ENCODE peak calls at places on chromosome 2, in seven cellular contexts. One of them, this sample, is unnamed.

GRCh38 chr2:9249036-9249800 is 42.6 kb downstream of the ASAP2 start:
- ATAC-seq in RWPE2: peak
- ATAC-seq in right cardiac atrium: peak
- ATAC-seq in HepG2: no peak
- ATAC-seq in DND-41: no peak
- ATAC-seq in A549: peak
- ATAC-seq in left lung: peak
- ATAC-seq in this sample: no peak

GRCh38 chr2:22035333-22035964 is 911.7 kb downstream of the TDRD15 start:
- ATAC-seq in RWPE2: no peak
- ATAC-seq in right cardiac atrium: peak
- ATAC-seq in HepG2: no peak
- ATAC-seq in DND-41: no peak
- ATAC-seq in A549: no peak
- ATAC-seq in left lung: no peak
- ATAC-seq in this sample: no peak

GRCh38 chr2:64914247-64914646 is 75.0 kb upstream of the SLC1A4 start:
- ATAC-seq in RWPE2: no peak
- ATAC-seq in right cardiac atrium: no peak
- ATAC-seq in HepG2: no peak
- ATAC-seq in DND-41: no peak
- ATAC-seq in A549: no peak
- ATAC-seq in left lung: no peak
- ATAC-seq in this sample: no peak

GRCh38 chr2:28649481-28650260 is 102.0 kb upstream of the PPP1CB start:
- ATAC-seq in RWPE2: peak
- ATAC-seq in right cardiac atrium: no peak
- ATAC-seq in HepG2: peak
- ATAC-seq in DND-41: no peak
- ATAC-seq in A549: peak
- ATAC-seq in left lung: peak
- ATAC-seq in this sample: no peak

GRCh38 chr2:60553992-60554648 is 666 bp upstream of the BCL11A start:
- ATAC-seq in RWPE2: peak
- ATAC-seq in right cardiac atrium: peak
- ATAC-seq in HepG2: peak
- ATAC-seq in DND-41: peak
- ATAC-seq in A549: peak
- ATAC-seq in left lung: peak
- ATAC-seq in this sample: no peak

GRCh38 chr2:8334866-8335325 is 347.0 kb upstream of the ID2 start:
- ATAC-seq in RWPE2: no peak
- ATAC-seq in right cardiac atrium: no peak
- ATAC-seq in HepG2: peak
- ATAC-seq in DND-41: no peak
- ATAC-seq in A549: no peak
- ATAC-seq in left lung: no peak
- ATAC-seq in this sample: no peak

GRCh38 chr2:985317-985898 is 34.8 kb downstream of the SNTG2 start:
- ATAC-seq in RWPE2: no peak
- ATAC-seq in right cardiac atrium: no peak
- ATAC-seq in HepG2: no peak
- ATAC-seq in DND-41: no peak
- ATAC-seq in A549: no peak
- ATAC-seq in left lung: no peak
- ATAC-seq in this sample: no peak

GRCh38 chr2:10234013-10234306 is 68.7 kb upstream of the HPCAL1 start:
- ATAC-seq in RWPE2: peak
- ATAC-seq in right cardiac atrium: no peak
- ATAC-seq in HepG2: no peak
- ATAC-seq in DND-41: no peak
- ATAC-seq in A549: no peak
- ATAC-seq in left lung: no peak
- ATAC-seq in this sample: no peak

GRCh38 chr2:181785677-181786344 is 105.5 kb upstream of the NEUROD1 start:
- ATAC-seq in RWPE2: peak
- ATAC-seq in right cardiac atrium: no peak
- ATAC-seq in HepG2: no peak
- ATAC-seq in DND-41: no peak
- ATAC-seq in A549: no peak
- ATAC-seq in left lung: no peak
- ATAC-seq in this sample: no peak

GRCh38 chr2:29189052-29189451 is 73.8 kb downstream of the CLIP4 start:
- ATAC-seq in RWPE2: no peak
- ATAC-seq in right cardiac atrium: no peak
- ATAC-seq in HepG2: no peak
- ATAC-seq in DND-41: no peak
- ATAC-seq in A549: no peak
- ATAC-seq in left lung: no peak
- ATAC-seq in this sample: no peak

GRCh38 chr2:164960159-164960558 is 4.8 kb upstream of the SLC38A11 start:
- ATAC-seq in RWPE2: no peak
- ATAC-seq in right cardiac atrium: no peak
- ATAC-seq in HepG2: no peak
- ATAC-seq in DND-41: no peak
- ATAC-seq in A549: no peak
- ATAC-seq in left lung: no peak
- ATAC-seq in this sample: no peak

GRCh38 chr2:217998926-217999633 is 3.7 kb downstream of the TNS1 start:
- ATAC-seq in RWPE2: no peak
- ATAC-seq in right cardiac atrium: no peak
- ATAC-seq in HepG2: no peak
- ATAC-seq in DND-41: no peak
- ATAC-seq in A549: no peak
- ATAC-seq in left lung: no peak
- ATAC-seq in this sample: no peak

GRCh38 chr2:98346259-98347236 is at the start of gene CNGA3:
- ATAC-seq in RWPE2: no peak
- ATAC-seq in right cardiac atrium: peak
- ATAC-seq in HepG2: no peak
- ATAC-seq in DND-41: peak
- ATAC-seq in A549: no peak
- ATAC-seq in left lung: peak
- ATAC-seq in this sample: no peak

GRCh38 chr2:11498543-11499034 is 32.6 kb upstream of the E2F6 start:
- ATAC-seq in RWPE2: peak
- ATAC-seq in right cardiac atrium: peak
- ATAC-seq in HepG2: peak
- ATAC-seq in DND-41: no peak
- ATAC-seq in A549: peak
- ATAC-seq in left lung: peak
- ATAC-seq in this sample: peak

GRCh38 chr2:80326214-80326613 is 21.7 kb upstream of the LRRTM1 start:
- ATAC-seq in RWPE2: peak
- ATAC-seq in right cardiac atrium: peak
- ATAC-seq in HepG2: no peak
- ATAC-seq in DND-41: no peak
- ATAC-seq in A549: no peak
- ATAC-seq in left lung: peak
- ATAC-seq in this sample: no peak

GRCh38 chr2:11430729-11431128 is 35.2 kb downstream of the E2F6 start:
- ATAC-seq in RWPE2: peak
- ATAC-seq in right cardiac atrium: no peak
- ATAC-seq in HepG2: no peak
- ATAC-seq in DND-41: no peak
- ATAC-seq in A549: no peak
- ATAC-seq in left lung: no peak
- ATAC-seq in this sample: no peak

GRCh38 chr2:240431276-240431662 is 4.2 kb upstream of the GPC1 start:
- ATAC-seq in RWPE2: no peak
- ATAC-seq in right cardiac atrium: no peak
- ATAC-seq in HepG2: no peak
- ATAC-seq in DND-41: no peak
- ATAC-seq in A549: no peak
- ATAC-seq in left lung: no peak
- ATAC-seq in this sample: no peak

GRCh38 chr2:12487253-12488004 is 229.3 kb upstream of the TRIB2 start:
- ATAC-seq in RWPE2: no peak
- ATAC-seq in right cardiac atrium: no peak
- ATAC-seq in HepG2: no peak
- ATAC-seq in DND-41: no peak
- ATAC-seq in A549: no peak
- ATAC-seq in left lung: no peak
- ATAC-seq in this sample: no peak

GRCh38 chr2:189798312-189799029 is 14.2 kb downstream of the PMS1 start:
- ATAC-seq in RWPE2: peak
- ATAC-seq in right cardiac atrium: peak
- ATAC-seq in HepG2: peak
- ATAC-seq in DND-41: peak
- ATAC-seq in A549: peak
- ATAC-seq in left lung: peak
- ATAC-seq in this sample: peak

GRCh38 chr2:190879474-190880373 is 897 bp upstream of the GLS start:
- ATAC-seq in RWPE2: no peak
- ATAC-seq in right cardiac atrium: no peak
- ATAC-seq in HepG2: peak
- ATAC-seq in DND-41: no peak
- ATAC-seq in A549: peak
- ATAC-seq in left lung: peak
- ATAC-seq in this sample: no peak

GRCh38 chr2:10390369-10390801 is 57.7 kb downstream of the ODC1 start:
- ATAC-seq in RWPE2: peak
- ATAC-seq in right cardiac atrium: no peak
- ATAC-seq in HepG2: no peak
- ATAC-seq in DND-41: no peak
- ATAC-seq in A549: no peak
- ATAC-seq in left lung: no peak
- ATAC-seq in this sample: no peak

GRCh38 chr2:159032580-159032979 is 64.1 kb downstream of the TANC1 start:
- ATAC-seq in RWPE2: no peak
- ATAC-seq in right cardiac atrium: no peak
- ATAC-seq in HepG2: no peak
- ATAC-seq in DND-41: no peak
- ATAC-seq in A549: no peak
- ATAC-seq in left lung: no peak
- ATAC-seq in this sample: no peak

DNA sequence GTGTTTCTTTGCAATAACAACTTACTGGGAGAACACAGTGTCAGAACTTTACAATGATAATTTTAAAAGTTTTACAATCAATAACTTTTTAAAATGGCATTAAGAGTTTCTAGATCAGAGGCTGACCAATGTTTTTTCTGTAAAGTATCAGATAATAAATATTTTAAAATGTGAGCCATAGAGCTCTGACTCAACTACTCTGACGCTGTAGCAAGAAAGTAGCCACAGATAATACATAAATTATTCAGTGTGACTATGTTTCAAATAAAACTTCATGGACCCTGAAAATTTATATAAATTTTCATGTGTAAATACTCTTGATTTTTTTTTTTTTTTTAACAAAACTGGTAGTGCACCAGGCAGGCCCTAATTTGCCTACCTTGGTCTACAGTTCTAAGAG is 77.4 kb downstream of the CUL3 start:
- ATAC-seq in RWPE2: no peak
- ATAC-seq in right cardiac atrium: no peak
- ATAC-seq in HepG2: no peak
- ATAC-seq in DND-41: no peak
- ATAC-seq in A549: no peak
- ATAC-seq in left lung: no peak
- ATAC-seq in this sample: no peak
- H3K4me3 ChIP-seq in RWPE2: no peak
- H3K4me3 ChIP-seq in right cardiac atrium: no peak
- H3K4me3 ChIP-seq in HepG2: no peak
- H3K4me3 ChIP-seq in DND-41: no peak
- H3K4me3 ChIP-seq in A549: no peak
- H3K4me3 ChIP-seq in left lung: no peak
- H3K4me3 ChIP-seq in this sample: no peak

DNA sequence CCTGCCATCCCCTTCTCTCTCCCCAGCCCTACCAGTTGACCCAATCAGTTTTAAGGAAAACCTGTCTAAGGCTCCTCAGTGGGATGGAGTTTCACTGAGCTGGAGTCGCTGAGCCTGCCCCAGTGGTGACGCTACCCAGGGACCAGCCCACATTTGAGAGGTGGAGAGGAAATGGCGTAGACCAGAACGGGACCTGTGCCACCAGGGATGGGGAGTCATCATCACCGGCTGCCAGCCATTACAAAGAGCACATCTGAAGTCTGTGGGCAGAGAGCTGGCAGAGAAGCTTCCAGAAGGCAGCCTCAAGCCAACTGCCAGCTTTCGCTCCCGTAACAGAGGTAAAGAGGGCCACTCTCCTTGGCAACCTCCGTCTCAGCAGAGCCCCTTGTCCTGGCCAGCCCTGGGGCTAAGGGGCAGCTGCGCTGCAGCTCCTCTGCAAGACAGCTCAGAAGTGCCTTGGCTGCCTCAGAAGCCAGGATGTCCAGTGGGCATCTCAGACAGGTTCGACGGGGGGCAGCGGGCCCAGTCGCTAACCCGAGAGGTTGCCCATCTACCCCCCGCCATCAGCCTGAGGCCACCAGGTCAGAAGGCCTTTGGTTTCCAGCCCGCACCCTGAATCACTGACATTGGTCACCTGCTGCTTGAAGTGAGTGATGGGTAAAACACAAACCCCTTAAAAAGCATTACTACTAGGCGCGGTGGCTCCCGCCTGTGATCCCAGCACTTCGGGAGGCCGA is 15.4 kb downstream of the SDC1 start:
- ATAC-seq in RWPE2: no peak
- ATAC-seq in right cardiac atrium: no peak
- ATAC-seq in HepG2: no peak
- ATAC-seq in DND-41: no peak
- ATAC-seq in A549: no peak
- ATAC-seq in left lung: no peak
- ATAC-seq in this sample: no peak
- H3K27ac ChIP-seq in RWPE2: peak
- H3K27ac ChIP-seq in right cardiac atrium: no peak
- H3K27ac ChIP-seq in HepG2: peak
- H3K27ac ChIP-seq in DND-41: no peak
- H3K27ac ChIP-seq in A549: peak
- H3K27ac ChIP-seq in left lung: peak
- H3K27ac ChIP-seq in this sample: no peak

DNA sequence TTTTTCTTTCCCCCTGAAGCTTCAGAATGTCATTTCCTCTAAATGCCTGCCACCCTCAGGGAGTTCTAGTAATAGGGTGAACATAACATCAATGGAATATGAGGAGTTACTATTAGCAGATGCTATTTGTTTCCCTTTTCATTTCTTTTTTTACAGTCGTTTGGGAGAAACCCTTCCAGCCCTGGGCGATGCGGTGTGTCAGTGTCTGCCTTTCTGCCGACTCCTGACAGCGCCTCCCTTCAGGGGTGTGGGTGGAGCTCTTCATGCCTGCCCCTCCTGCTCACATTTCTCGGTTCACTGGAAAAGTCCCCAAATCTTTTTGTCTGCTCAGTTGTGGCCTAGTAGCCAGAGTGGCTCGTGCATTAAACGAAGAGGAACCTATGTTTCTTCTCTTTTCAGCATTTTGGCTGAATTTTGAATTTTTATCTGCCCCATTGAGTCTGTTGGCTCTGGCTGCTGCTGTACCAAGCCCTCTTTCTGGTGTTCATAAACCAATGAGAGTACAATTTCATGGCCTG is 72.3 kb downstream of the FMNL2 start:
- ATAC-seq in RWPE2: peak
- ATAC-seq in right cardiac atrium: peak
- ATAC-seq in HepG2: no peak
- ATAC-seq in DND-41: no peak
- ATAC-seq in A549: peak
- ATAC-seq in left lung: peak
- ATAC-seq in this sample: no peak
- H3K4me3 ChIP-seq in RWPE2: no peak
- H3K4me3 ChIP-seq in right cardiac atrium: peak
- H3K4me3 ChIP-seq in HepG2: no peak
- H3K4me3 ChIP-seq in DND-41: no peak
- H3K4me3 ChIP-seq in A549: peak
- H3K4me3 ChIP-seq in left lung: no peak
- H3K4me3 ChIP-seq in this sample: peak

GRCh38 chr2:69203166-69203985 is 183.7 kb downstream of the GFPT1 start:
- ATAC-seq in RWPE2: no peak
- ATAC-seq in right cardiac atrium: peak
- ATAC-seq in HepG2: peak
- ATAC-seq in DND-41: no peak
- ATAC-seq in A549: no peak
- ATAC-seq in left lung: no peak
- ATAC-seq in this sample: peak
- H3K27ac ChIP-seq in RWPE2: no peak
- H3K27ac ChIP-seq in right cardiac atrium: no peak
- H3K27ac ChIP-seq in HepG2: peak
- H3K27ac ChIP-seq in DND-41: no peak
- H3K27ac ChIP-seq in A549: no peak
- H3K27ac ChIP-seq in left lung: no peak
- H3K27ac ChIP-seq in this sample: no peak

This sample was measured in gastroesophageal sphincter.